ENCODE peak calls at places on chromosomes 1 and 21, in six cellular contexts. R, G, P, W, A and K are unnamed samples. For H3K36me3, the result is how much of the 10 kb centered on the place peaks cover.

GRCh38 chr1:170562644-170563338 is 30.8 kb downstream of the GORAB start:
- DNase-seq in W (peak), G (peak), A (no peak), P (peak), R (peak), K (peak)

GRCh38 chr1:235617808-235618207 is 31.8 kb downstream of the GNG4 start:
- DNase-seq in G (no peak), P (peak), A (no peak), W (no peak), R (no peak), K (no peak)

GRCh38 chr1:92961131-92961895 is at the start of gene DIPK1A:
- DNase-seq in R (peak), W (peak), A (peak), G (peak), P (peak), K (peak)

GRCh38 chr21:44418108-44418875 is 37.0 kb upstream of the LRRC3 start:
- DNase-seq in W (no peak), G (no peak), P (no peak), A (no peak), R (peak), K (no peak)

GRCh38 chr1:4937876-4938534 is 283.6 kb downstream of the AJAP1 start:
- DNase-seq in P (no peak), A (no peak), R (no peak), W (no peak), G (no peak), K (no peak)

GRCh38 chr1:219324629-219325367 is 151.1 kb downstream of the LYPLAL1 start:
- DNase-seq in A (no peak), G (no peak), R (no peak), W (no peak), P (peak), K (no peak)

GRCh38 chr1:148309940-148310500 is 157.9 kb upstream of the NBPF11 start:
- DNase-seq in G (no peak), P (no peak), R (peak), A (no peak), W (no peak), K (no peak)

GRCh38 chr1:28172690-28173150 is 3.8 kb downstream of the PTAFR start:
- DNase-seq in W (peak), P (peak), R (no peak), A (peak), G (no peak), K (peak)

GRCh38 chr1:238552271-238552670 is 661.5 kb upstream of the ZP4 start:
- DNase-seq in R (no peak), A (no peak), W (no peak), G (no peak), P (no peak), K (no peak)

GRCh38 chr1:182359645-182360044 is 31.9 kb downstream of the GLUL start:
- DNase-seq in W (no peak), A (no peak), P (no peak), G (no peak), R (no peak), K (no peak)

GRCh38 chr1:91120915-91121314 is 99.1 kb upstream of the ZNF644 start:
- DNase-seq in A (no peak), P (peak), R (no peak), G (no peak), W (no peak), K (no peak)

GRCh38 chr1:53471000-53471399 is 11.8 kb downstream of the DMRTB1 start:
- DNase-seq in P (no peak), G (no peak), A (no peak), R (no peak), W (no peak), K (no peak)

GRCh38 chr1:244874974-244875579 is 10.7 kb upstream of the HNRNPU start:
- DNase-seq in P (no peak), R (no peak), G (no peak), W (no peak), A (no peak), K (no peak)

GRCh38 chr1:244305776-244306341 is 145.8 kb downstream of the ADSS2 start:
- DNase-seq in G (no peak), W (no peak), P (no peak), A (no peak), R (no peak), K (no peak)

GRCh38 chr21:45724345-45724961 is 80.9 kb downstream of the PCBP3 start:
- DNase-seq in R (no peak), W (no peak), P (no peak), G (no peak), A (no peak), K (no peak)

GRCh38 chr1:69421286-69421685 is 146.4 kb upstream of the LRRC7 start:
- DNase-seq in R (no peak), W (no peak), P (peak), A (no peak), G (no peak), K (no peak)

GRCh38 chr1:244311784-244312532 is 139.8 kb downstream of the ADSS2 start:
- DNase-seq in G (no peak), P (no peak), R (no peak), A (no peak), W (no peak), K (no peak)

GRCh38 chr1:181661569-181661968 is 178.3 kb downstream of the CACNA1E start:
- DNase-seq in A (no peak), P (no peak), R (no peak), G (no peak), W (no peak), K (no peak)

GRCh38 chr1:231274119-231274825 is 33.3 kb downstream of the GNPAT start:
- DNase-seq in W (no peak), A (no peak), G (no peak), R (no peak), P (no peak), K (no peak)

GRCh38 chr1:16199157-16199501 is 13.3 kb downstream of the ARHGEF19 start:
- DNase-seq in A (no peak), G (no peak), R (no peak), P (no peak), W (no peak), K (no peak)

GRCh38 chr1:5645929-5646328 is 346.3 kb downstream of the NPHP4 start:
- DNase-seq in G (no peak), P (no peak), W (no peak), A (no peak), R (no peak), K (no peak)

GRCh38 chr21:43299441-43300277 is 127.3 kb downstream of the SIK1 start:
- DNase-seq in A (no peak), R (no peak), W (peak), G (no peak), P (no peak), K (peak)

GRCh38 chr1:45789601-45790000 is 13.8 kb upstream of the MAST2 start:
- DNase-seq in A (no peak), P (no peak), W (no peak), R (no peak), G (no peak), K (no peak)
- H3K4me3 ChIP-seq in A (no peak), P (no peak), W (no peak), R (no peak), G (no peak), K (no peak)

GRCh38 chr1:11921022-11921421 is 5.2 kb downstream of the KIAA2013 start:
- DNase-seq in G (no peak), P (no peak), R (no peak), W (no peak), A (no peak), K (no peak)
- H3K36me3 ChIP-seq in G (under half), P (under half), R (under half), W (under half), A (under half), K (under half)

DNA sequence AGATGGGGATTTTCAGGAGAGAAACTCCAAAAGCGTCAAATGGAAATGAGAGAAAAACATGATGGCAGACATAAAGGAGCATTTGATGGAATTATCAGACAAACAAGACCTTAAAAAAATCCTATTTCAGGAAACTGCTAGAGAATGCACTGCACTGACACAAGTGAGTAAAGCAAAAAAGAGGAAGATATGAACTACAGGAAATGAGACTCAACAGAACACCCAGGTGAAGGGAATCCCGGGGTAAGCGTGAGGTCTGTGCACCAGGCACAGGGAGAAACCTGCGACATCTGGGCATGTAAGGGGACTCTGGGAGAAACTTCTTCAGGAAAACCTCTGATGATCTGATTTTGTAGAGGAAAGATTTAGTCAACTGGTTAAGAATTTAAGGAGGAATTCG is 2.8 kb downstream of the TARBP1 start:
- DNase-seq in W (no peak), R (no peak), P (no peak), A (no peak), G (no peak), K (no peak)
- H3K4me3 ChIP-seq in W (no peak), R (no peak), P (no peak), A (no peak), G (no peak), K (no peak)

GRCh38 chr1:100074604-100075395 is 57.9 kb downstream of the SASS6 start:
- DNase-seq in A (no peak), G (no peak), P (no peak), W (no peak), R (no peak), K (no peak)
- H3K36me3 ChIP-seq in A (half or more), G (under half), P (half or more), W (under half), R (under half), K (under half)

DNA sequence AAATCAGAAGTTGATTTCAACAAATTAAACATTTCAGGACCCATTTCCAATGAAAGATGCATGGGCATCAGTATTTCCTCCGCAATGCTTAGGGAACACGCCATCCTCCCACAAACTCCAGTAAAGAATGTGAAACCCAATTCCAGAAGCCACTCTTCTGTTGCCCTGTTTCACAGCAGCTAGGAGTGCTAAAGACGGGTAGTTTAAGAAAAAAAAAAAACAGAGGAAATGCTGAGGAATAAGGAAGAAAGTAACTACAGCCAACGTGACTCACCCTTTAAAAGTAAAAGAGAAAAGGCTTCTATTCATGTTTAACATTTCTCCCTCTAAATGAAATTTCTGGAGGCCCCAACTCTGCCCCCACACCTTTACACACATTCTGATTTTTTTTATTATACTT is 75.3 kb downstream of the HIVEP3 start:
- DNase-seq in P (peak), A (no peak), R (no peak), W (no peak), G (no peak), K (no peak)
- H3K4me3 ChIP-seq in P (no peak), A (no peak), R (no peak), W (no peak), G (no peak), K (no peak)

GRCh38 chr1:145947551-145947950 is 10.3 kb downstream of the LIX1L start:
- DNase-seq in R (no peak), A (no peak), G (no peak), W (no peak), P (no peak), K (no peak)

GRCh38 chr1:145944532-145944931 is 13.3 kb downstream of the LIX1L start:
- DNase-seq in R (no peak), W (no peak), A (no peak), P (no peak), G (no peak), K (no peak)

GRCh38 chr1:145942891-145943290 is 14.9 kb downstream of the LIX1L start:
- DNase-seq in R (no peak), W (no peak), P (no peak), G (no peak), A (no peak), K (no peak)

GRCh38 chr1:145946477-145946986 is 11.3 kb downstream of the LIX1L start:
- DNase-seq in G (no peak), A (no peak), W (no peak), R (no peak), P (no peak), K (no peak)

DNA sequence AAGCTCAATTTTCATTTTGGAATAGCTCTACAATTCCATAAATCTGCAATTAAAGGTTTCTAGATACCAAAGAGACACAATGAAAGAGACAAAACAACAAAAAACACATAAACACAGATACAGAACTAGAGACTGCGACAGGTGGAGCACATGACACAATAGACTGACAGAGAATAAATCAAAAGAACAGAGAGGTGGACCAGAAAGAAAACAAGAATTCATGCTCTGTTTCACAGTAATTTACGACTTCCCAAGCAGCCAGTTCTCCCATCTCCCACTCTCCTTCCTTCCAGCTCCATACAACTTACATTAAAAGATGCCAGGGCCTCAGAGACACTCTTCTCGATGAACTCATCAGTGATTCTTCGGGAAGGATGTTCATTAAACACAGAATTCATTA is 15.1 kb upstream of the RBM8A start:
- DNase-seq in R (no peak), G (no peak), P (no peak), A (no peak), W (no peak), K (no peak)
- H3K36me3 ChIP-seq in R (under half), G (under half), P (under half), A (under half), W (under half), K (under half)